ENCODE peak calls at places on chromosomes 4 and X, in eight cellular contexts. E is T-helper 2 cell, H is myocyte, X is left ventricle myocardium superior, T is C1 segment of cervical spinal cord, O is A549, Y is ascending aorta, Q is stomach. P is an unnamed sample.

GRCh38 chrX:73390628-73391567 is 56.0 kb upstream of the CDX4 start:
- DNase-seq in E (no peak), H (no peak), X (no peak), T (no peak), O (no peak), Y (no peak), Q (no peak), P (no peak)

GRCh38 chr4:40210776-40211175 is 13.9 kb downstream of the RHOH start:
- DNase-seq in E (no peak), H (no peak), X (no peak), T (no peak), O (no peak), Y (no peak), Q (no peak), P (no peak)

GRCh38 chr4:9943761-9944160 is 77.5 kb downstream of the SLC2A9 start:
- DNase-seq in E (no peak), H (no peak), X (no peak), T (no peak), O (no peak), Y (no peak), Q (no peak), P (no peak)

GRCh38 chr4:89616382-89616781 is 220.6 kb downstream of the SNCA start:
- DNase-seq in E (no peak), H (no peak), X (no peak), T (no peak), O (no peak), Y (no peak), Q (no peak), P (peak)

GRCh38 chr4:2366252-2367192 is 51.9 kb downstream of the ZFYVE28 start:
- DNase-seq in E (no peak), H (peak), X (no peak), T (no peak), O (no peak), Y (no peak), Q (no peak), P (no peak)

GRCh38 chrX:70479197-70479969 is 34.7 kb downstream of the DLG3 start:
- DNase-seq in E (no peak), H (peak), X (no peak), T (no peak), O (peak), Y (no peak), Q (no peak), P (no peak)

GRCh38 chr4:7101692-7102515 is 34.0 kb upstream of the GRPEL1 start:
- DNase-seq in E (peak), H (peak), X (peak), T (peak), O (peak), Y (no peak), Q (peak), P (peak)

GRCh38 chrX:151396827-151397740 is at the start of gene VMA21:
- DNase-seq in E (peak), H (peak), X (peak), T (peak), O (peak), Y (peak), Q (peak), P (peak)

GRCh38 chr4:177220376-177220775 is 89.3 kb upstream of the NEIL3 start:
- DNase-seq in E (no peak), H (no peak), X (no peak), T (no peak), O (no peak), Y (no peak), Q (no peak), P (no peak)

P was measured in SJCRH30.